ENCODE peak calls at places on chromosomes 16 and 17, in four cellular contexts. T is tibial artery, E is right cardiac atrium, W is GOT3. G is an unnamed sample.

GRCh38 chr17:42754782-42755181 is 6.2 kb upstream of the RAMP2 start:
- DNase-seq in T (peak; percentile 84), E (peak; percentile 87), W (no peak), G (no peak)

GRCh38 chr16:26987631-26988030 is 79.1 kb upstream of the C16orf82 start:
- DNase-seq in T (no peak), E (no peak), W (no peak), G (no peak)

GRCh38 chr17:77117415-77117814 is 23.4 kb upstream of the SEC14L1 start:
- DNase-seq in E (no peak), W (no peak), T (no peak), G (no peak)

GRCh38 chr17:41065829-41066624 is at the start of gene KRTAP2-4:
- DNase-seq in W (no peak), T (no peak), E (no peak), G (peak; percentile 78)

GRCh38 chr17:18988546-18989173 is 15.9 kb downstream of the FAM83G start:
- DNase-seq in W (no peak), E (peak; percentile 58), T (no peak), G (no peak)

GRCh38 chr16:57000271-57001025 is 11.1 kb downstream of the NLRC5 start:
- DNase-seq in T (peak; percentile 87), E (peak; percentile 88), W (peak; percentile 31), G (peak; percentile 19)

GRCh38 chr17:7843536-7844291 is 9.7 kb downstream of the KDM6B start:
- DNase-seq in T (peak; percentile 89), W (peak; percentile 38), E (peak; percentile 93), G (no peak)

GRCh38 chr17:30344283-30345088 is 10.6 kb upstream of the TMIGD1 start:
- DNase-seq in W (no peak), E (peak; percentile 70), T (no peak), G (no peak)

GRCh38 chr17:55962931-55963378 is 190.3 kb upstream of the ANKFN1 start:
- DNase-seq in E (peak; percentile 47), W (no peak), T (no peak), G (no peak)

GRCh38 chr17:75683467-75684041 is 16.4 kb downstream of the SAP30BP start:
- DNase-seq in E (no peak), W (no peak), T (no peak), G (peak; percentile 88)

GRCh38 chr17:41711669-41712400 is at the start of gene GAST:
- DNase-seq in W (no peak), T (no peak), E (no peak), G (no peak)

GRCh38 chr16:50526249-50526648 is 21.9 kb upstream of the NKD1 start:
- DNase-seq in W (no peak), E (no peak), T (no peak), G (no peak)